ENCODE peak calls at places on chromosomes 12 and 14, in four cellular contexts. I, T, W and H are unnamed samples.

GRCh38 chr14:102863381-102863780 is 59.1 kb upstream of the AMN start:
- DNase-seq in W (no peak), T (no peak), I (no peak), H (no peak)

GRCh38 chr12:128258866-128259555 is 8.0 kb upstream of the TMEM132C start:
- DNase-seq in I (no peak), T (no peak), W (peak; percentile 38), H (no peak)

GRCh38 chr14:56630707-56631106 is 51.1 kb downstream of the TMEM260 start:
- DNase-seq in T (no peak), I (no peak), W (no peak), H (no peak)

GRCh38 chr12:113437729-113438100 is 15.5 kb downstream of the SDSL start:
- DNase-seq in T (no peak), W (no peak), I (no peak), H (no peak)

GRCh38 chr12:53603804-53604203 is 22.4 kb downstream of the ATF7 start:
- DNase-seq in W (no peak), T (no peak), I (no peak), H (no peak)

GRCh38 chr12:27303139-27304111 is 29.2 kb upstream of the BMAL2 start:
- DNase-seq in W (no peak), T (no peak), I (no peak), H (no peak)

GRCh38 chr12:116539361-116539771 is 19.8 kb upstream of the MAP1LC3B2 start:
- DNase-seq in I (no peak), W (no peak), T (no peak), H (peak; percentile 37)

GRCh38 chr14:65132855-65133254 is 30.5 kb upstream of the MAX start:
- DNase-seq in W (no peak), T (no peak), I (no peak), H (no peak)

GRCh38 chr12:129900306-129900705 is 3.5 kb downstream of the TMEM132D start:
- DNase-seq in W (no peak), I (no peak), T (no peak), H (no peak)

GRCh38 chr14:104351849-104352492 is 213.6 kb downstream of the KIF26A start:
- DNase-seq in I (no peak), T (no peak), W (no peak), H (no peak)

GRCh38 chr14:92969470-92970232 is 46.7 kb downstream of the CHGA start:
- DNase-seq in W (no peak), T (no peak), I (no peak), H (no peak)

GRCh38 chr12:124457287-124458219 is 109.9 kb downstream of the NCOR2 start:
- DNase-seq in T (peak; percentile 79), I (peak; percentile 54), W (no peak), H (peak; percentile 46)

GRCh38 chr12:80648866-80649265 is 58.6 kb upstream of the MYF6 start:
- DNase-seq in T (no peak), W (no peak), I (no peak), H (no peak)

GRCh38 chr14:66944872-66945271 is 244.4 kb upstream of the GARIN2 start:
- DNase-seq in T (no peak), W (peak; percentile 35), I (no peak), H (no peak)

GRCh38 chr12:103647267-103647666 is 60.2 kb downstream of the STAB2 start:
- DNase-seq in T (no peak), I (no peak), W (no peak), H (no peak)

GRCh38 chr14:75886661-75887348 is 95.0 kb downstream of the TGFB3 start:
- DNase-seq in T (no peak), W (no peak), I (no peak), H (no peak)

GRCh38 chr14:75884198-75884611 is 97.6 kb downstream of the TGFB3 start:
- DNase-seq in W (peak; percentile 11), T (no peak), I (no peak), H (no peak)

GRCh38 chr14:75881986-75882385 is 99.8 kb downstream of the TGFB3 start:
- DNase-seq in T (no peak), W (no peak), I (no peak), H (no peak)

GRCh38 chr14:75888933-75889332 is 92.9 kb downstream of the TGFB3 start:
- DNase-seq in I (no peak), W (no peak), T (no peak), H (no peak)

DNA sequence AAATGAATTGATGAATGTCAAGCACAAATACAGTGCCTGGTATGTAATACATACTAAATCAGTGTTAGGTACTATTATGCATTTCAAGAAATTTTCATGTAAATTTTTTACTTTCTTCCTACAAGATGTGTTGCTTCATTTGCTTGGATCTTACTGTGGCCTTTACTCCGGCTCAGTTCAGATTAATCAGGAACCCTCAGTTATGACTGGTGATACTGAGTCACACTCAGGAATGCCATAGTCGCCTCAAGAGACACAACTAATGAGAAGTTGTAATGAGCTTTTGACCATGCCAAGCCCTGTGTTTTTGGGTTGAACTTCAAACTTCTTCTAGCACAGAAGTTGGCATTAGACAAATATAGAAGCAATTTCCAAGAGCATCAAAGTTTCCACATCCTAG is 96.0 kb downstream of the TGFB3 start:
- DNase-seq in I (no peak), W (no peak), T (no peak), H (no peak)
- H3K4me3 ChIP-seq in I (no peak overlapping the region), W (no peak overlapping the region), T (no peak overlapping the region), H (no peak overlapping the region)

DNA sequence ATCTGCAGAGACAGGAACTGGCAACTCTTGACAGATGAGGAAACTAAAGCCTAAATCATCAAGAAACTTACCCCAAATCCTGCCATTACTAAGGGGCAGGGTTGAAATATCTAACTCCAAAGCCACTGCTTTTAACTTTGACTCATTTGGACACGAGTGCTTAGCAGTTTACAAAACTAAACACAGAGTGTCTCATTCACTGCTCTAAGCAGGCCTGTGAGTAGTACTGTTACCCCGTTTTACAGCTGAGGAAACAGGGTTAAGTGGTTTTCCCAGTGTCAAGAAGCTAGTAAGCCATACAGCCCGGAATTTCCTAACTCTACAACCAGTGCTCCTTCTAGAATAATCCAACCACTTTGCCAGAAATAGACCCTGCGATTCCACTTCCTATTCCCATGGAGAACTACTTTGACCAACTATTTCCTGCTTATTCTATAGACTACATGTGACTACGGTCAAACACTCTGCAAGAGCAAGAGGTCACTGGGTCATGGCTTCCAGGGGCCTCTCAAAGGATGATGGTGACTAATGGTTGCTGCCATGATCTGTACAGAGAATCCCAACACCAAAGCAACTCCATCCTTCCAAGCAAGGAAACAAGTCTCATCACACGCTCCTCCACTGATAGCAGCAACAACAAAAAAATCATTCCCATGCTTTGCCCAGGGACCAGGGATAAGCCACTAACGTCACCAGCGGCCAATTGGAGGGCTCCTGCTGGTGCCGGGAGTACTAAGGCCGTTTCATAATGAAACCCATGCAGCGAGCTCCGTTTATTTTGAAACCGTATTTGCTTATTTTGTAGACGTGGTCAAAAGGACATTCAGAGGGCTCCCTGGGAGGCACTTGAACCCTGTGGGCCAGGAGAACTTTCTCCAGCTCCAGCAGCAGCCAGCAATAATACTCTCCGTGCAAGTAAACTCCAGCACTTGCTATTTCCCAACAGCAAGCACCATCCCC is 56.3 kb downstream of the NUAK1 start:
- DNase-seq in W (no peak), T (no peak), I (no peak), H (no peak)
- H3K27ac ChIP-seq in W (no peak overlapping the region), T (no peak overlapping the region), I (no peak overlapping the region), H (no peak overlapping the region)

GRCh38 chr14:61419201-61419600 is 97.8 kb downstream of the PRKCH start:
- DNase-seq in T (no peak), W (no peak), I (no peak), H (no peak)

GRCh38 chr14:61418749-61419148 is 97.4 kb downstream of the PRKCH start:
- DNase-seq in I (no peak), W (no peak), T (no peak), H (no peak)

GRCh38 chr14:61421212-61421923 is 100.0 kb downstream of the PRKCH start:
- DNase-seq in T (no peak), I (no peak), W (no peak), H (no peak)

GRCh38 chr14:61417890-61418455 is 96.6 kb downstream of the PRKCH start:
- DNase-seq in I (no peak), W (no peak), T (no peak), H (no peak)

GRCh38 chr14:61420326-61420725 is 98.9 kb downstream of the PRKCH start:
- DNase-seq in I (no peak), T (no peak), W (no peak), H (peak; percentile 28)
- H3K4me1 ChIP-seq in I (peaks cover 6% of the 10 kb centered on the region), T (no peaks in the 10 kb centered on the region), W (peaks cover 6% of the 10 kb centered on the region), H (peaks cover 14% of the 10 kb centered on the region)

GRCh38 chr14:24398298-24398942 is 383 bp upstream of the NYNRIN start:
- DNase-seq in T (peak; percentile 82), W (peak; percentile 60), I (no peak), H (no peak)
- H3K4me3 ChIP-seq in T (peak overlapping the region; percentile 77), W (peak overlapping the region; percentile 58), I (peak overlapping the region; percentile 63), H (peak overlapping the region; percentile 53)

GRCh38 chr12:12331244-12331771 is 18.7 kb downstream of the MANSC1 start:
- DNase-seq in W (peak; percentile 59), I (no peak), T (no peak), H (no peak)

GRCh38 chr12:12326262-12326661 is 23.8 kb downstream of the MANSC1 start:
- DNase-seq in W (no peak), T (no peak), I (no peak), H (no peak)

GRCh38 chr12:12323606-12324005 is 26.4 kb downstream of the MANSC1 start:
- DNase-seq in W (no peak), I (no peak), T (no peak), H (no peak)

GRCh38 chr12:12331896-12332295 is 18.1 kb downstream of the MANSC1 start:
- DNase-seq in T (no peak), I (no peak), W (no peak), H (peak; percentile 32)

GRCh38 chr12:12327802-12328201 is 22.2 kb downstream of the MANSC1 start:
- DNase-seq in W (peak; percentile 75), I (no peak), T (no peak), H (peak; percentile 35)
- H3K27ac ChIP-seq in W (no peak overlapping the region), I (no peak overlapping the region), T (no peak overlapping the region), H (no peak overlapping the region)

GRCh38 chr14:96094211-96094610 is 55.0 kb downstream of the C14orf132 start:
- DNase-seq in T (no peak), W (no peak), I (no peak), H (no peak)

GRCh38 chr14:96094656-96095055 is 55.5 kb downstream of the C14orf132 start:
- DNase-seq in I (no peak), T (no peak), W (no peak), H (no peak)

GRCh38 chr14:96096639-96097610 is 57.8 kb downstream of the C14orf132 start:
- DNase-seq in I (no peak), T (no peak), W (no peak), H (no peak)

GRCh38 chr14:96095058-96095457 is 55.9 kb downstream of the C14orf132 start:
- DNase-seq in T (no peak), I (no peak), W (no peak), H (no peak)

DNA sequence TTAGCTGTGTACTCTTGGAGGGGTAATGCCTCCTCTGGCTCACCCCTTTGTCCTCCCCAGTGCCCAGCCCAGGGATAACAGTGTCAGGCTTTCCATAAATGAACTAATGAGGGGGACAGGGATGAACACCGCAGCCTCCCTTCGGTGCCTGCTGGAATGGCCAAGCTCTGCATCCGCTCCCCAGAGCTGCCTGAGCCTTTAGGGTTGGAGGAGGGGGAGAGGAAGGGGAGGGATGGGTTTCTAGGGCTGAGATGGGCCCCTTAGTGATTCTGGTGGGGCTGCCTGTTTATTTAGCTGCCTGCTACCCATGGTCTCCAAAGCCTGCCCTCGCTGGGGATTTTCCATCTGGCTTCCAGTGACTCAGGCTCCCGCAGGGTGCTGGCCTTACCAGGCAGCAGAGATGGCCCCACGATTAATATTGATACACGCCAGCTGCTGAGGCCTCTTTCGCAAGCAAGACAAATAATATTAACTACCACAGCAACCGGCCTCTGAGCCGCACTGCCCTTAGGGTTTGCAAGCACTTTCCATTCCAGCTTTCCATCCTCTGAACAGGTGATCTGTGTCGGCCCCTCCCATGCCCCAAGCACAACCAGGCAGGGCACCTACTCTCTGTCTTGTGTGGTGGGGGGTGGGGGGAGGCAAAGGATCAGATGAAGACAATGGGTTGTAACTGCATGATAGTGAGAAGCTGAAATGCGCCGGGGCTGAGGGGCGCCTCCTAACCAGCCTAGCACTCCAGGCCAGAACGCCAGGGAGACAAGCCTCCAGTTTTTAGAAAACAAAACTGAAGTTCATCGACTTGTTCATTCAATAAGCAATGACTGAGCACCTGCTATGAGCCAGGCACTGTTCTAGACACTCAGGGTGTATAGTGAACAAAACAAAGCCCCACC is 56.7 kb downstream of the C14orf132 start:
- DNase-seq in W (peak; percentile 41), I (peak; percentile 64), T (no peak), H (peak; percentile 27)
- H3K4me1 ChIP-seq in W (peaks cover 8% of the 10 kb centered on the region), I (peaks cover 52% of the 10 kb centered on the region), T (no peaks in the 10 kb centered on the region), H (no peaks in the 10 kb centered on the region)